ENCODE peak calls at places on chromosomes 3 and 15, in four cellular contexts. One of them, this sample, is unnamed.

GRCh38 chr3:189171707-189172106 is at the start of gene TPRG1:
- DNase-seq in type B pancreatic cell: no peak
- DNase-seq in activated B cell treated with CpG ODN at 0.5 μM for 24 hours: no peak
- DNase-seq in GM10248: no peak
- DNase-seq in this sample: no peak

GRCh38 chr3:11390411-11391171 is 118.4 kb downstream of the ATG7 start:
- DNase-seq in type B pancreatic cell: no peak
- DNase-seq in activated B cell treated with CpG ODN at 0.5 μM for 24 hours: no peak
- DNase-seq in GM10248: no peak
- DNase-seq in this sample: no peak

GRCh38 chr15:50137330-50137761 is 18.3 kb upstream of the ATP8B4 start:
- DNase-seq in type B pancreatic cell: no peak
- DNase-seq in activated B cell treated with CpG ODN at 0.5 μM for 24 hours: no peak
- DNase-seq in GM10248: no peak
- DNase-seq in this sample: no peak

GRCh38 chr3:187025656-187026320 is 95.5 kb downstream of the ST6GAL1 start:
- DNase-seq in type B pancreatic cell: no peak
- DNase-seq in activated B cell treated with CpG ODN at 0.5 μM for 24 hours: no peak
- DNase-seq in GM10248: no peak
- DNase-seq in this sample: no peak

GRCh38 chr15:98611031-98611430 is 37.3 kb upstream of the IGF1R start:
- DNase-seq in type B pancreatic cell: peak; percentile 32
- DNase-seq in activated B cell treated with CpG ODN at 0.5 μM for 24 hours: no peak
- DNase-seq in GM10248: no peak
- DNase-seq in this sample: no peak

GRCh38 chr3:38738630-38739395 is 77.2 kb downstream of the SCN10A start:
- DNase-seq in type B pancreatic cell: no peak
- DNase-seq in activated B cell treated with CpG ODN at 0.5 μM for 24 hours: no peak
- DNase-seq in GM10248: peak; percentile 52
- DNase-seq in this sample: peak; percentile 72

GRCh38 chr3:10810376-10810775 is 5.7 kb upstream of the SLC6A11 start:
- DNase-seq in type B pancreatic cell: no peak
- DNase-seq in activated B cell treated with CpG ODN at 0.5 μM for 24 hours: no peak
- DNase-seq in GM10248: no peak
- DNase-seq in this sample: no peak

GRCh38 chr3:172303941-172304558 is 144.2 kb downstream of the GHSR start:
- DNase-seq in type B pancreatic cell: no peak
- DNase-seq in activated B cell treated with CpG ODN at 0.5 μM for 24 hours: no peak
- DNase-seq in GM10248: no peak
- DNase-seq in this sample: no peak

GRCh38 chr3:192481638-192482037 is 245.7 kb downstream of the FGF12 start:
- DNase-seq in type B pancreatic cell: no peak
- DNase-seq in activated B cell treated with CpG ODN at 0.5 μM for 24 hours: no peak
- DNase-seq in GM10248: no peak
- DNase-seq in this sample: no peak

DNA sequence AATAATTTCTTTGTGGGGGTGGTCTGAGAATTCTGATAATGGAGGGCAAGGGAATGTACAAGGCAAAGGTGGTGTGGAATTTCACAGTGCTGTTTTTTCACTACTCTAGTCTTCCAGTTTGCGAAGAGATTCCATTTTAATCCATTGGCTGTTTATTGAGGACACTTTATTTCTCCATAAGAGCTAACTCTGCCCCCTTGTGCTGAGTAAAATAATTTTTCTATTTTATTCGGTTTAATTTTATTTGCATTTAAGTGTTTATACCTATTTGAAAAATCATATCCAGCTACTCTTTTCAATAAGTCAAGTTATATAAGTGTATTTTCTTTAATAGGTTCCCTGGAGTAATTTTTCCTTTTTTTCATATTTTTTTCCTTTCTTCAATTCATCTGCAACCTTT is 840.1 kb downstream of the TUSC7 start:
- DNase-seq in type B pancreatic cell: no peak
- DNase-seq in activated B cell treated with CpG ODN at 0.5 μM for 24 hours: no peak
- DNase-seq in GM10248: no peak
- DNase-seq in this sample: no peak
- TF ChIP-seq CTCF in type B pancreatic cell: peak; percentile 57
- TF ChIP-seq CTCF in activated B cell treated with CpG ODN at 0.5 μM for 24 hours: no peak
- TF ChIP-seq CTCF in GM10248: no peak
- TF ChIP-seq CTCF in this sample: no peak

GRCh38 chr3:42964286-42964685 is 14.8 kb upstream of the GASK1A start:
- DNase-seq in type B pancreatic cell: no peak
- DNase-seq in activated B cell treated with CpG ODN at 0.5 μM for 24 hours: no peak
- DNase-seq in GM10248: no peak
- DNase-seq in this sample: no peak
- TF ChIP-seq CTCF in type B pancreatic cell: no peak
- TF ChIP-seq CTCF in activated B cell treated with CpG ODN at 0.5 μM for 24 hours: no peak
- TF ChIP-seq CTCF in GM10248: no peak
- TF ChIP-seq CTCF in this sample: no peak

GRCh38 chr15:85006655-85007054 is 25.0 kb downstream of the PDE8A start:
- DNase-seq in type B pancreatic cell: no peak
- DNase-seq in activated B cell treated with CpG ODN at 0.5 μM for 24 hours: no peak
- DNase-seq in GM10248: no peak
- DNase-seq in this sample: no peak

GRCh38 chr15:85006201-85006600 is 24.5 kb downstream of the PDE8A start:
- DNase-seq in type B pancreatic cell: no peak
- DNase-seq in activated B cell treated with CpG ODN at 0.5 μM for 24 hours: no peak
- DNase-seq in GM10248: no peak
- DNase-seq in this sample: no peak

GRCh38 chr15:85005744-85006143 is 24.1 kb downstream of the PDE8A start:
- DNase-seq in type B pancreatic cell: no peak
- DNase-seq in activated B cell treated with CpG ODN at 0.5 μM for 24 hours: no peak
- DNase-seq in GM10248: no peak
- DNase-seq in this sample: no peak

GRCh38 chr15:85004551-85004950 is 22.9 kb downstream of the PDE8A start:
- DNase-seq in type B pancreatic cell: no peak
- DNase-seq in activated B cell treated with CpG ODN at 0.5 μM for 24 hours: no peak
- DNase-seq in GM10248: no peak
- DNase-seq in this sample: no peak

DNA sequence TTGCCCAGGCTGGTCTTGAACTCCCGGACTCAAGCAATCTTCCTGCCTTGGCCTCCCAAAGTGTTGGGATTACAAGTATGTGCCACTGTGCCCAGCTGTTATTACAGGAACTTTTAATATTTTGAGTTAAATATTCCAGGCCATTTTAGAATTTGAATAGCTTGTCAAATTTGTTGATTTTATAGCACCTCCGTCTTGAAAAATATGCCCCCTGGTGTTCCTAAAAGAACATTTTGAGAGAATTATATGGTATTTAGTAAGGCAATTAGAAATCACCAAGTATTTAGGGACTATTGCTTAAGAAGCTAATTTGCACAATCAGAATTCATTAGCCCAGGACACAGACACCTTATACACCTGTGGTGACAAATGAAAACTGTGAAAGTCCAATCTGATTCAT is 23.7 kb downstream of the PDE8A start:
- DNase-seq in type B pancreatic cell: no peak
- DNase-seq in activated B cell treated with CpG ODN at 0.5 μM for 24 hours: no peak
- DNase-seq in GM10248: no peak
- DNase-seq in this sample: no peak
- TF ChIP-seq CTCF in type B pancreatic cell: peak; percentile 36
- TF ChIP-seq CTCF in activated B cell treated with CpG ODN at 0.5 μM for 24 hours: no peak
- TF ChIP-seq CTCF in GM10248: no peak
- TF ChIP-seq CTCF in this sample: no peak

GRCh38 chr15:33623010-33623409 is 312.2 kb downstream of the RYR3 start:
- DNase-seq in type B pancreatic cell: no peak
- DNase-seq in activated B cell treated with CpG ODN at 0.5 μM for 24 hours: no peak
- DNase-seq in GM10248: no peak
- DNase-seq in this sample: no peak
- TF ChIP-seq CTCF in type B pancreatic cell: peak; percentile 30
- TF ChIP-seq CTCF in activated B cell treated with CpG ODN at 0.5 μM for 24 hours: no peak
- TF ChIP-seq CTCF in GM10248: no peak
- TF ChIP-seq CTCF in this sample: no peak

DNA sequence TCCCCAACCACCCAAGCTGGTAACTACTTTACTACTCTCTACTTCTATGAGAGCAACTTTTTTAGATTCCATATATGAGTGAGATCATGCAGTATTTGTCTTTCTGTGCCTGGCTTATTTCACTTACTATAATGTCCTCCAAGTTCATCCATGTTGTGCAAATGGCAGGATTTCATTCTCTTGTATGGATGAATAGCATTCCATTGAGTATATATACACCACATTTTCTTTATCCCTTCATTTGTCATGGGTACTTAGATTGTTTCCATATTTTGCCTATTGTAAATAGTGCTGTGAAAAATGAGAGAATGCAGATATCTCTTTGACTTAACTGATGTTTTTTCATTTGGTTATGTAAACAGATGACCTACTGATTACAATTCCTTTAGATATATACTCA is 78.6 kb upstream of the CCNL1 start:
- DNase-seq in type B pancreatic cell: no peak
- DNase-seq in activated B cell treated with CpG ODN at 0.5 μM for 24 hours: no peak
- DNase-seq in GM10248: no peak
- DNase-seq in this sample: no peak
- TF ChIP-seq CTCF in type B pancreatic cell: no peak
- TF ChIP-seq CTCF in activated B cell treated with CpG ODN at 0.5 μM for 24 hours: no peak
- TF ChIP-seq CTCF in GM10248: no peak
- TF ChIP-seq CTCF in this sample: no peak